ENCODE peak calls at places on chromosomes 2 and 18, in ten cellular contexts. One of them, this sample, is unnamed.

GRCh38 chr2:18299423-18300212 is 260.8 kb downstream of the RDH14 start:
- DNase-seq in adrenal gland: peak; percentile 23
- DNase-seq in mucosa of descending colon: no peak
- DNase-seq in SJSA1: peak; percentile 90
- DNase-seq in sigmoid colon: no peak
- DNase-seq in right cardiac atrium: no peak
- DNase-seq in spleen: no peak
- DNase-seq in effector memory CD4-positive, alpha-beta T cell: no peak
- DNase-seq in neuronal stem cell: peak; percentile 14
- DNase-seq in PC-3: peak; percentile 78
- DNase-seq in this sample: peak; percentile 72

GRCh38 chr2:241550616-241551580 is 7.6 kb upstream of the BOK start:
- DNase-seq in adrenal gland: no peak
- DNase-seq in SJSA1: peak; percentile 69
- DNase-seq in effector memory CD4-positive, alpha-beta T cell: no peak
- DNase-seq in sigmoid colon: no peak
- DNase-seq in spleen: no peak
- DNase-seq in PC-3: no peak
- DNase-seq in neuronal stem cell: no peak
- DNase-seq in mucosa of descending colon: no peak
- DNase-seq in right cardiac atrium: no peak
- DNase-seq in this sample: no peak

GRCh38 chr2:27199241-27199640 is 12.6 kb upstream of the ATRAID start:
- DNase-seq in right cardiac atrium: no peak
- DNase-seq in adrenal gland: no peak
- DNase-seq in neuronal stem cell: no peak
- DNase-seq in mucosa of descending colon: no peak
- DNase-seq in PC-3: no peak
- DNase-seq in effector memory CD4-positive, alpha-beta T cell: no peak
- DNase-seq in sigmoid colon: no peak
- DNase-seq in spleen: no peak
- DNase-seq in SJSA1: no peak
- DNase-seq in this sample: no peak

GRCh38 chr18:56327171-56327885 is 311.1 kb downstream of the TXNL1 start:
- DNase-seq in adrenal gland: no peak
- DNase-seq in mucosa of descending colon: no peak
- DNase-seq in sigmoid colon: no peak
- DNase-seq in right cardiac atrium: no peak
- DNase-seq in effector memory CD4-positive, alpha-beta T cell: no peak
- DNase-seq in SJSA1: no peak
- DNase-seq in neuronal stem cell: no peak
- DNase-seq in PC-3: no peak
- DNase-seq in spleen: no peak
- DNase-seq in this sample: no peak

GRCh38 chr2:218824004-218824403 is 7.6 kb downstream of the PRKAG3 start:
- DNase-seq in adrenal gland: no peak
- DNase-seq in right cardiac atrium: no peak
- DNase-seq in neuronal stem cell: no peak
- DNase-seq in PC-3: no peak
- DNase-seq in spleen: no peak
- DNase-seq in effector memory CD4-positive, alpha-beta T cell: no peak
- DNase-seq in sigmoid colon: no peak
- DNase-seq in mucosa of descending colon: no peak
- DNase-seq in SJSA1: no peak
- DNase-seq in this sample: no peak

GRCh38 chr2:198913394-198914152 is 544.2 kb downstream of the SATB2 start:
- DNase-seq in right cardiac atrium: no peak
- DNase-seq in sigmoid colon: no peak
- DNase-seq in mucosa of descending colon: no peak
- DNase-seq in adrenal gland: no peak
- DNase-seq in PC-3: no peak
- DNase-seq in spleen: no peak
- DNase-seq in effector memory CD4-positive, alpha-beta T cell: no peak
- DNase-seq in SJSA1: no peak
- DNase-seq in neuronal stem cell: no peak
- DNase-seq in this sample: no peak

GRCh38 chr2:173231042-173231441 is 123.6 kb upstream of the CDCA7 start:
- DNase-seq in neuronal stem cell: no peak
- DNase-seq in sigmoid colon: no peak
- DNase-seq in PC-3: no peak
- DNase-seq in effector memory CD4-positive, alpha-beta T cell: no peak
- DNase-seq in mucosa of descending colon: no peak
- DNase-seq in SJSA1: no peak
- DNase-seq in right cardiac atrium: no peak
- DNase-seq in adrenal gland: no peak
- DNase-seq in spleen: no peak
- DNase-seq in this sample: no peak

GRCh38 chr2:226756131-226756530 is 43.5 kb downstream of the IRS1 start:
- DNase-seq in mucosa of descending colon: no peak
- DNase-seq in PC-3: peak; percentile 92
- DNase-seq in spleen: no peak
- DNase-seq in neuronal stem cell: no peak
- DNase-seq in sigmoid colon: no peak
- DNase-seq in SJSA1: peak; percentile 73
- DNase-seq in right cardiac atrium: no peak
- DNase-seq in adrenal gland: no peak
- DNase-seq in effector memory CD4-positive, alpha-beta T cell: no peak
- DNase-seq in this sample: no peak

GRCh38 chr2:188292446-188293239 is 969 bp downstream of the GULP1 start:
- DNase-seq in adrenal gland: peak; percentile 81
- DNase-seq in effector memory CD4-positive, alpha-beta T cell: no peak
- DNase-seq in right cardiac atrium: peak; percentile 84
- DNase-seq in mucosa of descending colon: peak; percentile 76
- DNase-seq in sigmoid colon: peak; percentile 90
- DNase-seq in PC-3: peak; percentile 86
- DNase-seq in neuronal stem cell: peak; percentile 77
- DNase-seq in spleen: peak; percentile 71
- DNase-seq in SJSA1: peak; percentile 95
- DNase-seq in this sample: peak; percentile 98

GRCh38 chr2:23916727-23917458 is 10.0 kb downstream of the ATAD2B start:
- DNase-seq in spleen: no peak
- DNase-seq in PC-3: peak; percentile 48
- DNase-seq in effector memory CD4-positive, alpha-beta T cell: no peak
- DNase-seq in adrenal gland: no peak
- DNase-seq in mucosa of descending colon: no peak
- DNase-seq in SJSA1: no peak
- DNase-seq in right cardiac atrium: no peak
- DNase-seq in neuronal stem cell: no peak
- DNase-seq in sigmoid colon: no peak
- DNase-seq in this sample: peak; percentile 49

GRCh38 chr2:71935291-71935848 is 212.3 kb downstream of the CYP26B1 start:
- DNase-seq in spleen: peak; percentile 54
- DNase-seq in neuronal stem cell: no peak
- DNase-seq in right cardiac atrium: peak; percentile 88
- DNase-seq in SJSA1: no peak
- DNase-seq in PC-3: no peak
- DNase-seq in effector memory CD4-positive, alpha-beta T cell: no peak
- DNase-seq in sigmoid colon: peak; percentile 91
- DNase-seq in adrenal gland: peak; percentile 48
- DNase-seq in mucosa of descending colon: no peak
- DNase-seq in this sample: no peak

GRCh38 chr2:8090748-8091700 is 590.8 kb upstream of the ID2 start:
- DNase-seq in effector memory CD4-positive, alpha-beta T cell: no peak
- DNase-seq in neuronal stem cell: no peak
- DNase-seq in spleen: peak; percentile 76
- DNase-seq in SJSA1: peak; percentile 49
- DNase-seq in adrenal gland: peak; percentile 95
- DNase-seq in mucosa of descending colon: peak; percentile 64
- DNase-seq in sigmoid colon: peak; percentile 81
- DNase-seq in right cardiac atrium: peak; percentile 83
- DNase-seq in PC-3: peak; percentile 79
- DNase-seq in this sample: peak; percentile 51

GRCh38 chr2:14634223-14634884 is 1.8 kb downstream of the LRATD1 start:
- DNase-seq in effector memory CD4-positive, alpha-beta T cell: no peak
- DNase-seq in SJSA1: no peak
- DNase-seq in mucosa of descending colon: peak; percentile 89
- DNase-seq in spleen: peak; percentile 72
- DNase-seq in PC-3: peak; percentile 91
- DNase-seq in adrenal gland: peak; percentile 89
- DNase-seq in right cardiac atrium: peak; percentile 81
- DNase-seq in sigmoid colon: peak; percentile 89
- DNase-seq in neuronal stem cell: peak; percentile 78
- DNase-seq in this sample: no peak

GRCh38 chr2:43758738-43759137 is 15.1 kb upstream of the DYNC2LI1 start:
- DNase-seq in SJSA1: no peak
- DNase-seq in sigmoid colon: no peak
- DNase-seq in right cardiac atrium: peak; percentile 48
- DNase-seq in neuronal stem cell: no peak
- DNase-seq in PC-3: peak; percentile 65
- DNase-seq in spleen: no peak
- DNase-seq in effector memory CD4-positive, alpha-beta T cell: no peak
- DNase-seq in adrenal gland: peak; percentile 33
- DNase-seq in mucosa of descending colon: no peak
- DNase-seq in this sample: no peak

DNA sequence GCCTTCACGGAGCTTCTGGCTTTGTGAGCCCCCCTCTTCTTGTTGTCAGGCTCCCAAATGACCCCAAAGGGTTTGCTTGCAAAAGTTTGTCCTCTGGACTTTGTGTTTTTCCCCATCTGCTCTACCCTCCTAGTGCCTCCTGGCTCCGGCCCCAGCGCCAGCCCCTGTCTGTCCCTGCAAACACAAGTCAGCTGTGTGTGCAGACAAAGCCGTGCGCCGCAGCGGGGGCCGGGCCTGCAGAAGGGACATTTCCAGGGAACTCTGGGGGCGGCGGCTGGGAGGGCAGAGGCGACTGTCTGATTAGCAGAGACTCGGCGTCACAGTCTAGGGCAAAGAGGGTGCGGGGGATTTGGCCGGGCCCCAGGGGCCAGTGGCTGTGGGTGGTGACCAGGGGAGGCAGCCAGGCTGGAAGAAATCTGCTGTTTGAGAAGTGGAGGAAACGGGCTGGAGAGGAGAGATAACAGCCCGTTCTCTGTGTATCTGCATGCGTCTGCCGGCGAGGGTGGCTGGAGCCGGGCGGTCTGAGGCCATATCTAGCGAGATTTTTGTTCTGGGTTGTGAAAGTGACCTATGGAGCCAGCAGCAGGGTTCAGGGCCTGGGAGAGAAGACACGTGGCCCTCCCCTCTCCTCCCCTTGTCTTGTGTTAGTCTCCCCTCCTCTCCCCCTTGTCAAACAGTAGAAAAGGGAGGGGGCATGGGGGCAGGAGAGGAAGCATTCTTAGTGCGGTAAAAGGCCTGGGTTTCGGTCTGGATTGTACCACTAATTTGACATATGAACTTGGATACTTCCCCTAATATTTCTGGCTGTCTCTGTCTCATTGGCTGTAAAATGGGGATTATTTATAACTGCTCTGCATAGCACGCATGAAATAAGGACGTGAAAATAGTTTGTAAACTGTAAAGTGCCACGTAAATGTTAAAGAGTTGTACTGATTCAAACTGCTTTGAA is 169.4 kb downstream of the SMAD7 start:
- DNase-seq in adrenal gland: peak; percentile 83
- DNase-seq in neuronal stem cell: peak; percentile 40
- DNase-seq in right cardiac atrium: peak; percentile 99
- DNase-seq in mucosa of descending colon: peak; percentile 80
- DNase-seq in SJSA1: no peak
- DNase-seq in PC-3: no peak
- DNase-seq in effector memory CD4-positive, alpha-beta T cell: no peak
- DNase-seq in spleen: peak; percentile 90
- DNase-seq in sigmoid colon: peak; percentile 88
- DNase-seq in this sample: peak; percentile 10
- H3K4me1 ChIP-seq in adrenal gland: peaks cover 59% of the 10 kb centered on the region
- H3K4me1 ChIP-seq in neuronal stem cell: peaks cover 16% of the 10 kb centered on the region
- H3K4me1 ChIP-seq in right cardiac atrium: peaks cover 50% of the 10 kb centered on the region
- H3K4me1 ChIP-seq in mucosa of descending colon: peaks cover 35% of the 10 kb centered on the region
- H3K4me1 ChIP-seq in SJSA1: peaks cover 31% of the 10 kb centered on the region
- H3K4me1 ChIP-seq in PC-3: no peaks in the 10 kb centered on the region
- H3K4me1 ChIP-seq in effector memory CD4-positive, alpha-beta T cell: peaks cover 11% of the 10 kb centered on the region
- H3K4me1 ChIP-seq in spleen: peaks cover 80% of the 10 kb centered on the region
- H3K4me1 ChIP-seq in sigmoid colon: peaks cover 76% of the 10 kb centered on the region
- H3K4me1 ChIP-seq in this sample: no peaks in the 10 kb centered on the region

DNA sequence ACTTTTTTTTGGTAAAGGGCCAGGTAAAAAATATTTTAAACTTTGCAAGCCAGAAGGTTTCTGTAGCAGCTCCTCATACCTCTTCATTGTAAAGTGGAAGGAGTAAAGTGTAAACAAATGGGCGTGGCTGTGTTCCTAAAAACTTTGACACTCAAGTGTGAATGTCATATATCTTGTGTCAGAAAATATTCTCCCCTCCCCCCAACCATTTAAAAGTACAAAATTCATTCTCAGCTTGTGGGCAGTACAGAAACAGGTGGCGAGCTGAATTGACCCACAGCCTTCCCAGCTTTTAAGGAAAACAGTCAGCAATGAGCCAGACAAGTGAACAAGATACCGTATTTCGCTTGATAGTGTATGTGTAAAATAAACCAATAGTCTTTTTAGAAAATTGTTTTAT is 4.0 kb downstream of the YPEL5 start:
- DNase-seq in effector memory CD4-positive, alpha-beta T cell: no peak
- DNase-seq in mucosa of descending colon: no peak
- DNase-seq in SJSA1: no peak
- DNase-seq in neuronal stem cell: no peak
- DNase-seq in spleen: no peak
- DNase-seq in PC-3: no peak
- DNase-seq in right cardiac atrium: no peak
- DNase-seq in sigmoid colon: no peak
- DNase-seq in adrenal gland: no peak
- DNase-seq in this sample: no peak
- H3K4me1 ChIP-seq in effector memory CD4-positive, alpha-beta T cell: peaks cover 23% of the 10 kb centered on the region
- H3K4me1 ChIP-seq in mucosa of descending colon: peaks cover 28% of the 10 kb centered on the region
- H3K4me1 ChIP-seq in SJSA1: peaks cover 21% of the 10 kb centered on the region
- H3K4me1 ChIP-seq in neuronal stem cell: peaks cover 8% of the 10 kb centered on the region
- H3K4me1 ChIP-seq in spleen: peaks cover 84% of the 10 kb centered on the region
- H3K4me1 ChIP-seq in PC-3: peaks cover 34% of the 10 kb centered on the region
- H3K4me1 ChIP-seq in right cardiac atrium: no peaks in the 10 kb centered on the region
- H3K4me1 ChIP-seq in sigmoid colon: peaks cover 69% of the 10 kb centered on the region
- H3K4me1 ChIP-seq in adrenal gland: peaks cover 53% of the 10 kb centered on the region
- H3K4me1 ChIP-seq in this sample: peaks cover 37% of the 10 kb centered on the region

DNA sequence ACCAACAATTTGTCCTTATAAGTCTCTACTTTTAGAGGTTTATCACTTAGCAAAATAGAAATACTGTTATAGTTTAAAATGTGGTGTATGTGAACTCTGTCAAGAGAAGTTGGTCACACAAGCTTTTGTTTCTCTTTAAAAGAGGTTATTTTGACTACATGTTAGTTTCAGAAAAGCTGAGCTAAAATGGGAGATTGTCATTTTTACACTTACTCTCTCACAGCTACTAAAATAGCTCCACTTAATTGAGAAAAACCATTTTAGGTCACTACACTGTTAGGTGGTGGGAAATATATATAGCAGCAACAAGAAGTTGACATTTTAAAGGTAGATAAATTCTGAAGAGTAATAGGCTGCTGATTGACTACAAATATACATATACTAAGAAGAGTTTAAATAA is 161.5 kb upstream of the KCNJ3 start:
- DNase-seq in PC-3: no peak
- DNase-seq in right cardiac atrium: no peak
- DNase-seq in mucosa of descending colon: no peak
- DNase-seq in sigmoid colon: no peak
- DNase-seq in SJSA1: no peak
- DNase-seq in neuronal stem cell: no peak
- DNase-seq in spleen: no peak
- DNase-seq in adrenal gland: no peak
- DNase-seq in effector memory CD4-positive, alpha-beta T cell: no peak
- DNase-seq in this sample: no peak
- H3K4me1 ChIP-seq in PC-3: no peaks in the 10 kb centered on the region
- H3K4me1 ChIP-seq in right cardiac atrium: no peaks in the 10 kb centered on the region
- H3K4me1 ChIP-seq in mucosa of descending colon: no peaks in the 10 kb centered on the region
- H3K4me1 ChIP-seq in sigmoid colon: no peaks in the 10 kb centered on the region
- H3K4me1 ChIP-seq in SJSA1: no peaks in the 10 kb centered on the region
- H3K4me1 ChIP-seq in neuronal stem cell: no peaks in the 10 kb centered on the region
- H3K4me1 ChIP-seq in spleen: no peaks in the 10 kb centered on the region
- H3K4me1 ChIP-seq in adrenal gland: no peaks in the 10 kb centered on the region
- H3K4me1 ChIP-seq in effector memory CD4-positive, alpha-beta T cell: no peaks in the 10 kb centered on the region
- H3K4me1 ChIP-seq in this sample: no peaks in the 10 kb centered on the region

GRCh38 chr2:200963129-200963917 is at the start of gene ORC2:
- DNase-seq in adrenal gland: peak; percentile 97
- DNase-seq in spleen: peak; percentile 94
- DNase-seq in sigmoid colon: peak; percentile 97
- DNase-seq in right cardiac atrium: peak; percentile 95
- DNase-seq in SJSA1: peak; percentile 95
- DNase-seq in mucosa of descending colon: peak; percentile 95
- DNase-seq in PC-3: peak; percentile 99
- DNase-seq in neuronal stem cell: peak; percentile 94
- DNase-seq in effector memory CD4-positive, alpha-beta T cell: peak; percentile 89
- DNase-seq in this sample: peak; percentile 95
- H3K4me1 ChIP-seq in adrenal gland: peaks cover 31% of the 10 kb centered on the region
- H3K4me1 ChIP-seq in spleen: peaks cover 52% of the 10 kb centered on the region
- H3K4me1 ChIP-seq in sigmoid colon: peaks cover 14% of the 10 kb centered on the region
- H3K4me1 ChIP-seq in right cardiac atrium: peaks cover 1% of the 10 kb centered on the region
- H3K4me1 ChIP-seq in SJSA1: peaks cover 20% of the 10 kb centered on the region
- H3K4me1 ChIP-seq in mucosa of descending colon: peaks cover 27% of the 10 kb centered on the region
- H3K4me1 ChIP-seq in PC-3: peaks cover 55% of the 10 kb centered on the region
- H3K4me1 ChIP-seq in neuronal stem cell: peaks cover 3% of the 10 kb centered on the region
- H3K4me1 ChIP-seq in effector memory CD4-positive, alpha-beta T cell: peaks cover 15% of the 10 kb centered on the region
- H3K4me1 ChIP-seq in this sample: peaks cover 15% of the 10 kb centered on the region

This sample was measured in SJCRH30.